ENCODE peak calls at places on chromosomes 12 and 14, in nine cellular contexts. A is HuH-7; H is astrocyte; C is naive B cell; R is RWPE1; U is CD4-positive, alpha-beta memory T cell; N is D341Med; X is activated naive CD8-positive, alpha-beta T cell treated with anti-CD3 and anti-CD28 coated beads, Interleukin-2, amount 50 U/mL, for 24 hours; F is mucosa of descending colon. I is an unnamed sample.

GRCh38 chr12:43329381-43329780 is 222.6 kb downstream of the ADAMTS20 start:
- DNase-seq in U (no peak), R (no peak), F (no peak), N (no peak), A (no peak), C (no peak), H (peak), X (no peak), I (no peak)

GRCh38 chr12:5015711-5016492 is 27.8 kb upstream of the KCNA5 start:
- DNase-seq in R (no peak), X (no peak), N (no peak), C (no peak), A (no peak), U (no peak), F (no peak), H (no peak), I (no peak)

GRCh38 chr12:101829639-101830390 is 944 bp downstream of the GNPTAB start:
- DNase-seq in X (no peak), N (no peak), R (no peak), A (peak), F (no peak), H (no peak), U (no peak), C (peak), I (no peak)

GRCh38 chr12:96502477-96502876 is 13.1 kb downstream of the CFAP54 start:
- DNase-seq in X (peak), A (no peak), U (no peak), N (no peak), R (no peak), H (no peak), F (no peak), C (no peak), I (no peak)

GRCh38 chr12:24565300-24565699 is 383.6 kb downstream of the BCAT1 start:
- DNase-seq in C (no peak), X (no peak), A (no peak), U (no peak), H (no peak), N (peak), F (no peak), R (no peak), I (no peak)

GRCh38 chr12:6229823-6230222 is 29.6 kb downstream of the CD9 start:
- DNase-seq in X (no peak), C (no peak), R (no peak), N (no peak), U (no peak), A (no peak), H (peak), F (peak), I (no peak)

GRCh38 chr12:32290411-32290810 is 108.9 kb upstream of the FGD4 start:
- DNase-seq in A (no peak), R (peak), U (no peak), H (peak), C (no peak), X (no peak), N (no peak), F (no peak), I (no peak)

GRCh38 chr14:64880382-64881121 is 845 bp upstream of the SPTB start:
- DNase-seq in F (peak), A (peak), U (peak), C (peak), R (peak), N (peak), X (peak), H (no peak), I (peak)

GRCh38 chr12:62436164-62436503 is 30.5 kb upstream of the MON2 start:
- DNase-seq in F (no peak), H (no peak), U (no peak), C (no peak), N (no peak), X (no peak), R (no peak), A (no peak), I (no peak)

GRCh38 chr14:52944267-52944666 is 6.6 kb downstream of the FERMT2 start:
- DNase-seq in H (no peak), R (no peak), A (no peak), X (no peak), F (no peak), N (peak), C (no peak), U (no peak), I (no peak)